ENCODE peak calls at places on chromosomes 11 and 22, in eight cellular contexts. M is PC-3, N is PC-9, U is GM23338, L is MM.1S, A is HCT116, Y is OCI-LY7, X is SK-N-SH. T is an unnamed sample. For H3K9me2 and H4K20me1, the result is how much of the 10 kb centered on the place peaks cover.

GRCh38 chr11:34721646-34722045 is 100.8 kb downstream of the EHF start:
- DNase-seq in L (peak), U (no peak), Y (no peak), X (no peak), N (no peak), A (no peak), M (peak), T (no peak)

GRCh38 chr11:108895579-108896480 is 231.0 kb downstream of the DDX10 start:
- DNase-seq in X (no peak), Y (no peak), L (no peak), M (peak), N (peak), U (no peak), A (no peak), T (no peak)

GRCh38 chr11:108654994-108655631 is 9.8 kb upstream of the DDX10 start:
- DNase-seq in L (peak), A (peak), U (peak), Y (peak), X (peak), N (peak), M (peak), T (peak)

GRCh38 chr22:26763633-26764295 is 106.4 kb downstream of the MIAT start:
- DNase-seq in X (no peak), M (peak), Y (no peak), L (no peak), N (peak), A (no peak), U (no peak), T (peak)

GRCh38 chr11:94795799-94796580 is 27.8 kb downstream of the AMOTL1 start:
- DNase-seq in L (no peak), A (no peak), N (no peak), Y (no peak), X (no peak), M (no peak), U (no peak), T (no peak)

GRCh38 chr11:6855971-6856542 is 6.8 kb upstream of the OR10A2 start:
- DNase-seq in L (no peak), A (no peak), N (no peak), Y (no peak), U (no peak), X (no peak), M (peak), T (peak)

GRCh38 chr11:66478823-66479740 is 1.2 kb upstream of the DPP3 start:
- DNase-seq in A (peak), N (no peak), U (peak), Y (peak), L (peak), M (peak), X (peak), T (peak)

GRCh38 chr11:79973701-79974626 is 533.1 kb upstream of the TENM4 start:
- DNase-seq in Y (no peak), M (no peak), L (no peak), U (peak), A (no peak), X (no peak), N (no peak), T (no peak)

GRCh38 chr22:26170795-26171194 is 1.5 kb downstream of the SEZ6L start:
- DNase-seq in X (peak), Y (no peak), N (no peak), U (peak), M (no peak), A (no peak), L (no peak), T (peak)

GRCh38 chr11:76627541-76628082 is 42.9 kb downstream of the LRRC32 start:
- DNase-seq in N (no peak), L (no peak), X (no peak), M (no peak), U (no peak), A (no peak), Y (peak), T (no peak)

GRCh38 chr11:134030853-134031252 is 38.0 kb upstream of the JAM3 start:
- DNase-seq in N (no peak), U (peak), M (no peak), Y (no peak), L (no peak), X (peak), A (no peak), T (no peak)
- TF ChIP-seq CTCF in N (no peak), U (peak), M (peak), Y (peak), L (no peak), X (peak), A (peak), T (peak)

DNA sequence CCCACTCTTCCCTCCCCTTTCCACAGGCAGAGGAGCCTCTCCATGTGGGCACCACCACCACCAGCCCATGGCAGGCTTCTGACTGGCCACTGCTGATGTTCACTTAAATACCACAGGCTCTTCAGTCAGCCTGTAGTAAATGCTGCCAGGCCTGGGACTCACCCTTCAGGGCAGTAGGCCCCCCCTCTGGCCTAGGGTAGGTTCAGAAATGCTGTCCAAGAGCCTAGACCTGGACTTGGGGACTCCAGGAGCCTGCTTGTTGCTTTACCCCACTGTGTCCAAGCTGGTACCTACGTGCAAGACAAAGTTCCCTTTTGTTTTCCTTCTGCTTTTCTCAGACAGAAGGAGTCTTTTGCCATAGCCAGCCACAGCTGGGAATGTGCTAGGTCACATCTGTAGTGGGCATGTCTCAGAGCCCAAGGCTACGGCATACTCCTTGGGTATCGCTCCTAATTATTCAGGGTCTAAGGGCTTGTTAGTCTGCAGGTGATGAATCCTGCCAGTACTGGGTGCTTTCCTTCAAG is 38.6 kb downstream of the TMEM135 start:
- DNase-seq in A (no peak), L (no peak), U (no peak), M (no peak), N (no peak), Y (no peak), X (no peak), T (no peak)
- H3K9me2 ChIP-seq in A (under half), L (under half), U (under half), M (under half), N (under half), Y (under half), X (under half), T (under half)

GRCh38 chr11:74957937-74958629 is 9.0 kb downstream of the SPCS2 start:
- DNase-seq in A (no peak), X (no peak), Y (no peak), M (no peak), N (no peak), U (no peak), L (no peak), T (no peak)
- H4K20me1 ChIP-seq in A (under half), X (under half), Y (under half), M (half or more), N (half or more), U (under half), L (half or more), T (half or more)

GRCh38 chr11:3136542-3137455 is 28.3 kb downstream of the OSBPL5 start:
- DNase-seq in U (no peak), Y (no peak), N (no peak), A (no peak), L (no peak), X (no peak), M (no peak), T (no peak)
- TF ChIP-seq CTCF in U (no peak), Y (no peak), N (no peak), A (no peak), L (no peak), X (no peak), M (no peak), T (no peak)

T was measured in hepatocyte.